ENCODE peak calls at places on chromosome 3, in six cellular contexts. C is BJ, B is nephron progenitor cell, I is psoas muscle, U is fibroblast of the aortic adventitia, N is A549. F is an unnamed sample.

GRCh38 chr3:182837855-182838454 is 44.7 kb downstream of the ATP11B start:
- DNase-seq in C (no peak), B (no peak), I (no peak), U (peak; percentile 67), N (no peak), F (no peak)

GRCh38 chr3:173977747-173978146 is 580.2 kb downstream of the NLGN1 start:
- DNase-seq in C (peak; percentile 37), B (no peak), I (no peak), U (peak; percentile 18), N (no peak), F (no peak)

GRCh38 chr3:79767953-79768282 is at the start of gene ROBO1:
- DNase-seq in C (no peak), B (peak; percentile 20), I (no peak), U (no peak), N (no peak), F (no peak)

GRCh38 chr3:166488977-166489672 is 651.9 kb upstream of the BCHE start:
- DNase-seq in C (no peak), B (no peak), I (no peak), U (no peak), N (no peak), F (no peak)

GRCh38 chr3:185361920-185362319 is 1.0 kb upstream of the MAP3K13 start:
- DNase-seq in C (no peak), B (no peak), I (no peak), U (no peak), N (no peak), F (no peak)

GRCh38 chr3:177447938-177448337 is 250.7 kb upstream of the TBL1XR1 start:
- DNase-seq in C (no peak), B (no peak), I (no peak), U (no peak), N (no peak), F (no peak)

GRCh38 chr3:120524171-120524923 is 71.8 kb upstream of the NDUFB4 start:
- DNase-seq in C (peak; percentile 10), B (no peak), I (no peak), U (peak; percentile 10), N (no peak), F (no peak)

GRCh38 chr3:127092776-127093175 is 100.2 kb upstream of the PRR23E start:
- DNase-seq in C (no peak), B (peak; percentile 28), I (no peak), U (no peak), N (no peak), F (no peak)

GRCh38 chr3:77071364-77071763 is 31.5 kb downstream of the ROBO2 start:
- DNase-seq in C (no peak), B (no peak), I (no peak), U (no peak), N (no peak), F (no peak)

GRCh38 chr3:17047162-17047561 is 162.4 kb downstream of the PLCL2 start:
- DNase-seq in C (no peak), B (no peak), I (no peak), U (no peak), N (no peak), F (no peak)

GRCh38 chr3:169627073-169627472 is 36.4 kb downstream of the MECOM start:
- DNase-seq in C (no peak), B (no peak), I (no peak), U (no peak), N (no peak), F (no peak)

GRCh38 chr3:140922634-140923033 is 19.0 kb upstream of the SLC25A36 start:
- DNase-seq in C (no peak), B (no peak), I (no peak), U (peak; percentile 52), N (peak; percentile 30), F (no peak)
- TF ChIP-seq CTCF in C (peak; percentile 63), B (peak; percentile 36), I (peak; percentile 33), U (peak; percentile 63), N (peak; percentile 43), F (no peak)

DNA sequence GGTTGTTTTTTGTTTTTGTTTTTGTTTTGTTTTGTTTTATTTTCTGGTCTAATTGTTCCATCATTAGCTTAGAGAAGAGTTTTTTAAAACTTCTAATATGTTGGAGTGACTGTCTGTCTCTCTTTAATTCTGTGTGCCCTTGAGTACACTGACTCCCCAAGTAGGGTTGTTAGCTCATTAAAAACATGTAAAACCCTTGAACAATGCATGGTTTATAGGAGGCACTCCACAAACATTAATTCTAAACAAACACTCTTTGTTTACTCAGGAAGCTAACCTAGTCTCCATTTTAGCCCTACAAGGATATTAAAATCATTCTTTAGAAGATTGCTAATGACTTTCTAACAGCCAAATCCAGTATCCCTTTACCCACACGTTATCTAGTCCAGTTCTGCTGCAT is 100.5 kb downstream of the CGGBP1 start:
- DNase-seq in C (no peak), B (no peak), I (no peak), U (no peak), N (no peak), F (no peak)
- TF ChIP-seq CTCF in C (no peak), B (no peak), I (no peak), U (no peak), N (no peak), F (no peak)

DNA sequence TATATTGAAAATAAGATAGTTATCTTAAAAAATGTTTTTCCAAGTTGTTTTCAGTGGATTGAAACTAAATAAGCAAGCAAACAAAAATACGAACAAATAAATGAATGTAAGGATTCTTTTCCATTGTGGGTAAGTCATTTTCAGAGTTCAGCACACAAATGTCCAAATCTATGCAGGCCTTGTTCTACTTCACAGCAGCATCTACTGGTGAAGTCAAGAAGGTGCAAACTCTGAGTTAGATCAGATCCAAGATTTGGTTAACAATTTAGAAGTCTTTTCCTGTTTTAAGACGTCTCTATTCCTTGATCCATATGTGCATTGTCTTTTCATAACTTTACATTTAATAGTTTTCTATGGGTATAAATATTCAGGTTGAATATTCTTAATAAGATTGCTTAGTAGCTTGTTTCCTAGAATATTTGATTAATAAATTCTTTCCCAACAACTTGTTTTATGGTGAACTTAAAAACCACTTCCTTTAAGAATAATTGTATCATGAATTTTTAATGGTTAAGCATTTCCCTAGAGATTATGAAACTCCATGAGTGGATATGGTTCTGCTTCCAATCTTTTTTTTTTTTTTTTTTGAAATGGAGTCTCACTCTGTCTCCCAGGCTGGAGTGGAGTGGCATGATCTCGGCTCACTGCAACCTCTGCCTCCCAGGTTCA is 10.5 kb downstream of the PTX3 start:
- DNase-seq in C (no peak), B (no peak), I (no peak), U (peak; percentile 80), N (no peak), F (no peak)
- TF ChIP-seq CTCF in C (peak; percentile 74), B (peak; percentile 35), I (peak; percentile 31), U (peak; percentile 89), N (peak; percentile 74), F (no peak)

DNA sequence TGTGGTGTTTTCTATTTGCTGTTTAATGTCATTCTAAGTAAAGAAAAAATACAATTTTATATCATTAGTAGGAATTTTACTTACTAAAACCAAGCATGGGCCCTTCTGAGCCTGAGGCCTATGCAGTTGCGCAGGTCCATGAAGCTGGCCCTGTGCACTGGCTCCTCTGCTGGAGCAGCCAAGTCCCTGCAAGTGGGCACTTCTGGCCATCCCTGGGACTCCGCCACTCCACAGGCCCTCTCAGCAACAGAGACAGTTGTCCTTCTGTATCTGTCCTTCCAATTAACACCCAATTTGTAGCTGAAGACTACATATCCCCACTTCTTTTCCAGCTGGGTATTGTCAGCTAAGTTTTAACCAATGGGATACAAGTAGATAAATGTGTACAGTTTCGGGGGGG is 49.9 kb upstream of the RYK start:
- DNase-seq in C (no peak), B (no peak), I (no peak), U (no peak), N (no peak), F (peak; percentile 23)
- TF ChIP-seq CTCF in C (peak; percentile 14), B (peak; percentile 11), I (no peak), U (peak; percentile 17), N (no peak), F (no peak)

GRCh38 chr3:4571690-4572334 is 78.7 kb downstream of the ITPR1 start:
- DNase-seq in C (no peak), B (no peak), I (no peak), U (no peak), N (no peak), F (no peak)
- TF ChIP-seq CTCF in C (no peak), B (no peak), I (peak; percentile 15), U (no peak), N (no peak), F (peak; percentile 20)

GRCh38 chr3:22091329-22091728 is 340.3 kb upstream of the ZNF385D start:
- DNase-seq in C (no peak), B (no peak), I (no peak), U (no peak), N (no peak), F (no peak)

GRCh38 chr3:22089284-22089683 is 338.3 kb upstream of the ZNF385D start:
- DNase-seq in C (no peak), B (peak; percentile 31), I (no peak), U (peak; percentile 22), N (peak; percentile 6), F (peak; percentile 7)
- TF ChIP-seq CTCF in C (peak; percentile 38), B (peak; percentile 49), I (peak; percentile 29), U (peak; percentile 38), N (peak; percentile 43), F (peak; percentile 26)

GRCh38 chr3:189655617-189656016 is 24.4 kb downstream of the TP63 start:
- DNase-seq in C (no peak), B (no peak), I (no peak), U (no peak), N (no peak), F (no peak)

GRCh38 chr3:189646902-189647542 is 15.8 kb downstream of the TP63 start:
- DNase-seq in C (no peak), B (no peak), I (no peak), U (no peak), N (no peak), F (no peak)

GRCh38 chr3:189652042-189652441 is 20.9 kb downstream of the TP63 start:
- DNase-seq in C (no peak), B (peak; percentile 30), I (no peak), U (no peak), N (no peak), F (peak; percentile 19)
- TF ChIP-seq CTCF in C (peak; percentile 52), B (peak; percentile 50), I (no peak), U (peak; percentile 41), N (no peak), F (peak; percentile 40)

GRCh38 chr3:19543212-19543841 is 390.7 kb downstream of the EFHB start:
- DNase-seq in C (no peak), B (peak; percentile 15), I (no peak), U (no peak), N (no peak), F (peak; percentile 4)
- TF ChIP-seq CTCF in C (no peak), B (peak; percentile 61), I (peak; percentile 43), U (no peak), N (peak; percentile 47), F (peak; percentile 44)